ENCODE peak calls at places on chromosomes 2 and 18, in seven cellular contexts. One of them, this sample, is unnamed.

GRCh38 chr2:3742743-3743142 is 39.4 kb downstream of the DCDC2C start:
- DNase-seq in naive B cell: no peak
- DNase-seq in NCI-H1092 treated with DMSO at 0.1 percent for 48 hours: no peak
- DNase-seq in NCI-H1048: no peak
- DNase-seq in Daoy: no peak
- DNase-seq in NCI-H1694: no peak
- DNase-seq in heart left ventricle: no peak
- DNase-seq in this sample: no peak

GRCh38 chr2:102037681-102038080 is 45.9 kb downstream of the IL1R2 start:
- DNase-seq in naive B cell: no peak
- DNase-seq in NCI-H1092 treated with DMSO at 0.1 percent for 48 hours: no peak
- DNase-seq in NCI-H1048: no peak
- DNase-seq in Daoy: no peak
- DNase-seq in NCI-H1694: no peak
- DNase-seq in heart left ventricle: no peak
- DNase-seq in this sample: peak

GRCh38 chr2:218291934-218292699 is at the start of gene TMBIM1:
- DNase-seq in naive B cell: peak
- DNase-seq in NCI-H1092 treated with DMSO at 0.1 percent for 48 hours: no peak
- DNase-seq in NCI-H1048: no peak
- DNase-seq in Daoy: peak
- DNase-seq in NCI-H1694: no peak
- DNase-seq in heart left ventricle: peak
- DNase-seq in this sample: peak

GRCh38 chr2:71277536-71278103 is 50.7 kb upstream of the PAIP2B start:
- DNase-seq in naive B cell: peak
- DNase-seq in NCI-H1092 treated with DMSO at 0.1 percent for 48 hours: no peak
- DNase-seq in NCI-H1048: peak
- DNase-seq in Daoy: peak
- DNase-seq in NCI-H1694: peak
- DNase-seq in heart left ventricle: peak
- DNase-seq in this sample: peak

GRCh38 chr2:174771631-174772491 is 7.6 kb upstream of the CHRNA1 start:
- DNase-seq in naive B cell: no peak
- DNase-seq in NCI-H1092 treated with DMSO at 0.1 percent for 48 hours: peak
- DNase-seq in NCI-H1048: no peak
- DNase-seq in Daoy: peak
- DNase-seq in NCI-H1694: peak
- DNase-seq in heart left ventricle: peak
- DNase-seq in this sample: peak

GRCh38 chr18:6239716-6240115 is 175.0 kb downstream of the L3MBTL4 start:
- DNase-seq in naive B cell: no peak
- DNase-seq in NCI-H1092 treated with DMSO at 0.1 percent for 48 hours: no peak
- DNase-seq in NCI-H1048: no peak
- DNase-seq in Daoy: no peak
- DNase-seq in NCI-H1694: no peak
- DNase-seq in heart left ventricle: no peak
- DNase-seq in this sample: no peak

GRCh38 chr2:142316049-142316448 is 185.2 kb upstream of the LRP1B start:
- DNase-seq in naive B cell: no peak
- DNase-seq in NCI-H1092 treated with DMSO at 0.1 percent for 48 hours: no peak
- DNase-seq in NCI-H1048: no peak
- DNase-seq in Daoy: no peak
- DNase-seq in NCI-H1694: no peak
- DNase-seq in heart left ventricle: no peak
- DNase-seq in this sample: no peak

GRCh38 chr2:80519121-80519643 is 214.6 kb upstream of the LRRTM1 start:
- DNase-seq in naive B cell: no peak
- DNase-seq in NCI-H1092 treated with DMSO at 0.1 percent for 48 hours: no peak
- DNase-seq in NCI-H1048: no peak
- DNase-seq in Daoy: no peak
- DNase-seq in NCI-H1694: no peak
- DNase-seq in heart left ventricle: no peak
- DNase-seq in this sample: no peak

GRCh38 chr18:23401400-23402347 is 51.4 kb upstream of the RIOK3 start:
- DNase-seq in naive B cell: no peak
- DNase-seq in NCI-H1092 treated with DMSO at 0.1 percent for 48 hours: no peak
- DNase-seq in NCI-H1048: no peak
- DNase-seq in Daoy: peak
- DNase-seq in NCI-H1694: no peak
- DNase-seq in heart left ventricle: no peak
- DNase-seq in this sample: peak

GRCh38 chr2:218631837-218632236 is 24.1 kb downstream of the PLCD4 start:
- DNase-seq in naive B cell: no peak
- DNase-seq in NCI-H1092 treated with DMSO at 0.1 percent for 48 hours: no peak
- DNase-seq in NCI-H1048: no peak
- DNase-seq in Daoy: peak
- DNase-seq in NCI-H1694: no peak
- DNase-seq in heart left ventricle: no peak
- DNase-seq in this sample: no peak

GRCh38 chr2:98936917-98937351 is 909 bp upstream of the CRACDL start:
- DNase-seq in naive B cell: no peak
- DNase-seq in NCI-H1092 treated with DMSO at 0.1 percent for 48 hours: peak
- DNase-seq in NCI-H1048: no peak
- DNase-seq in Daoy: no peak
- DNase-seq in NCI-H1694: no peak
- DNase-seq in heart left ventricle: no peak
- DNase-seq in this sample: no peak

GRCh38 chr2:112727276-112728028 is 6.6 kb downstream of the NT5DC4 start:
- DNase-seq in naive B cell: no peak
- DNase-seq in NCI-H1092 treated with DMSO at 0.1 percent for 48 hours: no peak
- DNase-seq in NCI-H1048: no peak
- DNase-seq in Daoy: no peak
- DNase-seq in NCI-H1694: no peak
- DNase-seq in heart left ventricle: no peak
- DNase-seq in this sample: no peak

GRCh38 chr2:162232611-162233115 is 10.6 kb downstream of the FAP start:
- DNase-seq in naive B cell: no peak
- DNase-seq in NCI-H1092 treated with DMSO at 0.1 percent for 48 hours: no peak
- DNase-seq in NCI-H1048: no peak
- DNase-seq in Daoy: no peak
- DNase-seq in NCI-H1694: no peak
- DNase-seq in heart left ventricle: no peak
- DNase-seq in this sample: no peak

GRCh38 chr18:45998244-45998643 is 31.1 kb upstream of the EPG5 start:
- DNase-seq in naive B cell: no peak
- DNase-seq in NCI-H1092 treated with DMSO at 0.1 percent for 48 hours: no peak
- DNase-seq in NCI-H1048: no peak
- DNase-seq in Daoy: no peak
- DNase-seq in NCI-H1694: no peak
- DNase-seq in heart left ventricle: no peak
- DNase-seq in this sample: no peak

GRCh38 chr2:59684101-59684770 is 869.2 kb downstream of the BCL11A start:
- DNase-seq in naive B cell: no peak
- DNase-seq in NCI-H1092 treated with DMSO at 0.1 percent for 48 hours: no peak
- DNase-seq in NCI-H1048: no peak
- DNase-seq in Daoy: peak
- DNase-seq in NCI-H1694: no peak
- DNase-seq in heart left ventricle: no peak
- DNase-seq in this sample: no peak

GRCh38 chr2:172643142-172643541 is 87.3 kb downstream of the PDK1 start:
- DNase-seq in naive B cell: no peak
- DNase-seq in NCI-H1092 treated with DMSO at 0.1 percent for 48 hours: no peak
- DNase-seq in NCI-H1048: no peak
- DNase-seq in Daoy: peak
- DNase-seq in NCI-H1694: no peak
- DNase-seq in heart left ventricle: no peak
- DNase-seq in this sample: no peak

GRCh38 chr2:157302492-157303099 is 23.0 kb downstream of the ERMN start:
- DNase-seq in naive B cell: peak
- DNase-seq in NCI-H1092 treated with DMSO at 0.1 percent for 48 hours: peak
- DNase-seq in NCI-H1048: no peak
- DNase-seq in Daoy: peak
- DNase-seq in NCI-H1694: peak
- DNase-seq in heart left ventricle: no peak
- DNase-seq in this sample: peak

GRCh38 chr2:173874899-173875247 is 90.3 kb downstream of the SP3 start:
- DNase-seq in naive B cell: peak
- DNase-seq in NCI-H1092 treated with DMSO at 0.1 percent for 48 hours: no peak
- DNase-seq in NCI-H1048: no peak
- DNase-seq in Daoy: no peak
- DNase-seq in NCI-H1694: no peak
- DNase-seq in heart left ventricle: no peak
- DNase-seq in this sample: no peak

This sample was measured in hepatic stellate cell.